ENCODE peak calls at places on chromosome 12, in six cellular contexts. T is astrocyte of the spinal cord, C is activated T-helper 1 cell treated with Interleukin-2 at 50 U/mL for 16 hours, J is 8988T, E is ovary, R is T-helper 1 cell. W is an unnamed sample.

GRCh38 chr12:46153267-46153872 is 115.5 kb downstream of the SLC38A1 start:
- DNase-seq in E (no peak), R (no peak), T (peak; percentile 42), J (no peak), C (no peak), W (no peak)

GRCh38 chr12:110349521-110350151 is 53.9 kb downstream of the ANAPC7 start:
- DNase-seq in C (no peak), E (no peak), J (no peak), R (no peak), T (no peak), W (no peak)

GRCh38 chr12:49871263-49871561 is 28.3 kb upstream of the BCDIN3D start:
- DNase-seq in E (no peak), C (no peak), R (no peak), J (no peak), T (no peak), W (no peak)

GRCh38 chr12:64781374-64782029 is 22.3 kb upstream of the GNS start:
- DNase-seq in E (no peak), J (no peak), R (no peak), T (no peak), C (no peak), W (peak; percentile 38)

GRCh38 chr12:115998789-115999478 is 278.6 kb downstream of the MED13L start:
- DNase-seq in J (no peak), C (no peak), T (no peak), R (no peak), E (no peak), W (no peak)

GRCh38 chr12:18275974-18276373 is 14.7 kb downstream of the PIK3C2G start:
- DNase-seq in R (no peak), J (no peak), T (peak; percentile 37), E (no peak), C (no peak), W (no peak)

GRCh38 chr12:92879698-92880322 is 49.3 kb downstream of the EEA1 start:
- DNase-seq in E (no peak), J (no peak), C (no peak), R (no peak), T (no peak), W (no peak)

GRCh38 chr12:98418357-98419075 is 96.9 kb upstream of the TMPO start:
- DNase-seq in C (no peak), T (peak; percentile 97), J (no peak), E (peak; percentile 83), R (no peak), W (no peak)

GRCh38 chr12:104669851-104670337 is 213.1 kb downstream of the CHST11 start:
- DNase-seq in T (peak; percentile 48), R (no peak), J (no peak), C (no peak), E (peak; percentile 40), W (no peak)

GRCh38 chr12:12901158-12901791 is 9.9 kb downstream of the GPRC5A start:
- DNase-seq in E (peak; percentile 84), R (no peak), J (no peak), C (no peak), T (peak; percentile 87), W (no peak)

GRCh38 chr12:50039151-50039835 is 14.0 kb upstream of the RACGAP1 start:
- DNase-seq in R (peak; percentile 68), J (peak; percentile 85), E (peak; percentile 88), T (peak; percentile 70), C (peak; percentile 65), W (peak; percentile 83)

GRCh38 chr12:27330846-27331245 is 1.8 kb upstream of the BMAL2 start:
- DNase-seq in T (no peak), E (no peak), J (no peak), R (no peak), C (no peak), W (no peak)

GRCh38 chr12:95574799-95575452 is 23.6 kb upstream of the USP44 start:
- DNase-seq in J (no peak), C (no peak), E (no peak), T (peak; percentile 55), R (no peak), W (peak; percentile 4)

GRCh38 chr12:131003676-131004075 is 50.0 kb downstream of the ADGRD1 start:
- DNase-seq in J (no peak), E (no peak), R (no peak), C (no peak), T (no peak), W (no peak)

GRCh38 chr12:26338574-26339572 is 143.5 kb downstream of the SSPN start:
- DNase-seq in J (peak; percentile 15), T (peak; percentile 51), R (no peak), E (no peak), C (no peak), W (no peak)

GRCh38 chr12:17342381-17342961 is 736.5 kb upstream of the LMO3 start:
- DNase-seq in T (no peak), R (no peak), E (no peak), C (no peak), J (no peak), W (no peak)

GRCh38 chr12:66863276-66863675 is 184.4 kb upstream of the GRIP1 start:
- DNase-seq in C (no peak), R (no peak), T (no peak), J (no peak), E (no peak), W (no peak)

GRCh38 chr12:114263031-114263825 is 142.7 kb downstream of the TBX5 start:
- DNase-seq in J (no peak), E (no peak), R (no peak), C (no peak), T (peak; percentile 28), W (no peak)

GRCh38 chr12:104957388-104958008 is 592 bp downstream of the SLC41A2 start:
- DNase-seq in T (no peak), E (no peak), R (no peak), C (peak; percentile 24), J (peak; percentile 34), W (no peak)

GRCh38 chr12:28191018-28191595 is 851 bp downstream of the CCDC91 start:
- DNase-seq in E (peak; percentile 70), J (no peak), R (no peak), C (peak; percentile 10), T (no peak), W (no peak)

GRCh38 chr12:96040305-96041133 is 5.1 kb upstream of the LTA4H start:
- DNase-seq in R (no peak), J (no peak), T (no peak), C (no peak), E (no peak), W (no peak)

GRCh38 chr12:54419088-54419887 is at the start of gene ITGA5:
- DNase-seq in C (peak; percentile 41), R (no peak), T (peak; percentile 71), J (peak; percentile 94), E (peak; percentile 89), W (no peak)

GRCh38 chr12:15800278-15800677 is 11.1 kb upstream of the EPS8 start:
- DNase-seq in E (no peak), R (no peak), T (no peak), C (no peak), J (no peak), W (no peak)

GRCh38 chr12:124640096-124640495 is 72.7 kb upstream of the NCOR2 start:
- DNase-seq in T (peak; percentile 45), E (no peak), C (no peak), R (no peak), J (no peak), W (no peak)

GRCh38 chr12:79451988-79452387 is 238.8 kb downstream of the PAWR start:
- DNase-seq in C (no peak), T (peak; percentile 96), E (peak; percentile 74), R (no peak), J (no peak), W (no peak)

GRCh38 chr12:106987846-106988245 is 900 bp upstream of the MTERF2 start:
- DNase-seq in J (no peak), E (no peak), R (no peak), T (no peak), C (no peak), W (no peak)

GRCh38 chr12:86772688-86773087 is 516.5 kb upstream of the MGAT4C start:
- DNase-seq in E (no peak), R (no peak), T (peak; percentile 68), J (no peak), C (no peak), W (no peak)

GRCh38 chr12:113932411-113933196 is 33.5 kb downstream of the RBM19 start:
- DNase-seq in T (peak; percentile 46), R (no peak), J (no peak), E (peak; percentile 64), C (no peak), W (no peak)

GRCh38 chr12:79848321-79848720 is 86.6 kb downstream of the PPP1R12A start:
- DNase-seq in C (no peak), J (no peak), R (no peak), T (peak; percentile 11), E (no peak), W (no peak)

GRCh38 chr12:19002192-19002591 is 127.3 kb upstream of the PLEKHA5 start:
- DNase-seq in J (no peak), T (no peak), C (no peak), E (no peak), R (no peak), W (no peak)

GRCh38 chr12:15428632-15429031 is 106.3 kb downstream of the PTPRO start:
- DNase-seq in R (no peak), E (no peak), J (no peak), T (no peak), C (no peak), W (no peak)

GRCh38 chr12:88469136-88469535 is 111.1 kb downstream of the KITLG start:
- DNase-seq in E (no peak), C (no peak), T (no peak), R (no peak), J (no peak), W (no peak)

GRCh38 chr12:68785358-68785757 is 22.6 kb upstream of the MDM2 start:
- DNase-seq in C (no peak), T (no peak), R (no peak), E (no peak), J (no peak), W (no peak)